ENCODE peak calls at places on chromosomes 7 and 10, in six cellular contexts. U, H, K, F, T and R are unnamed samples.

GRCh38 chr10:113347508-113347907 is 205.3 kb upstream of the HABP2 start:
- DNase-seq in U (no peak), H (no peak), K (no peak), F (peak; percentile 63), T (no peak), R (no peak)

GRCh38 chr7:50957855-50958254 is 175.2 kb upstream of the GRB10 start:
- DNase-seq in U (no peak), H (no peak), K (no peak), F (no peak), T (no peak), R (no peak)

GRCh38 chr7:75575488-75576112 is 83.5 kb downstream of the SPDYE5 start:
- DNase-seq in U (no peak), H (no peak), K (no peak), F (no peak), T (no peak), R (no peak)

GRCh38 chr7:146115665-146116451 is 743 bp upstream of the CNTNAP2 start:
- DNase-seq in U (no peak), H (peak; percentile 52), K (peak; percentile 52), F (peak; percentile 15), T (no peak), R (no peak)

GRCh38 chr7:127683776-127684681 is 32.0 kb downstream of the SND1 start:
- DNase-seq in U (no peak), H (no peak), K (no peak), F (no peak), T (no peak), R (no peak)

GRCh38 chr10:62647375-62648092 is 157.0 kb upstream of the ADO start:
- DNase-seq in U (no peak), H (no peak), K (no peak), F (no peak), T (no peak), R (no peak)

GRCh38 chr10:70337201-70337651 is 45.2 kb downstream of the LRRC20 start:
- DNase-seq in U (no peak), H (no peak), K (no peak), F (no peak), T (no peak), R (no peak)

GRCh38 chr7:94323872-94324271 is 70.8 kb upstream of the COL1A2 start:
- DNase-seq in U (no peak), H (no peak), K (no peak), F (no peak), T (no peak), R (no peak)

GRCh38 chr7:119842786-119843185 is 430.2 kb upstream of the KCND2 start:
- DNase-seq in U (no peak), H (no peak), K (no peak), F (no peak), T (no peak), R (no peak)

GRCh38 chr10:112875474-112876267 is 74.4 kb upstream of the TCF7L2 start:
- DNase-seq in U (no peak), H (peak; percentile 43), K (no peak), F (no peak), T (no peak), R (peak; percentile 76)

GRCh38 chr7:47601119-47601880 is 19.4 kb upstream of the TNS3 start:
- DNase-seq in U (peak; percentile 76), H (no peak), K (no peak), F (no peak), T (no peak), R (no peak)

GRCh38 chr7:120041798-120042197 is 231.2 kb upstream of the KCND2 start:
- DNase-seq in U (no peak), H (no peak), K (no peak), F (no peak), T (no peak), R (no peak)

GRCh38 chr7:84837405-84837804 is 349.5 kb downstream of the SEMA3D start:
- DNase-seq in U (no peak), H (no peak), K (no peak), F (no peak), T (no peak), R (no peak)

GRCh38 chr7:24756545-24756988 is 697 bp downstream of the GSDME start:
- DNase-seq in U (no peak), H (no peak), K (no peak), F (no peak), T (no peak), R (peak; percentile 54)

GRCh38 chr10:78028438-78029293 is 649 bp downstream of the POLR3A start:
- DNase-seq in U (no peak), H (peak; percentile 41), K (no peak), F (no peak), T (no peak), R (peak; percentile 62)

GRCh38 chr10:60429084-60429849 is 39.6 kb upstream of the ANK3 start:
- DNase-seq in U (no peak), H (no peak), K (no peak), F (no peak), T (no peak), R (no peak)

GRCh38 chr7:31493714-31494181 is 20.1 kb upstream of the ITPRID1 start:
- DNase-seq in U (peak; percentile 49), H (no peak), K (no peak), F (no peak), T (no peak), R (no peak)

GRCh38 chr7:149624006-149624405 is 126.4 kb upstream of the ZNF746 start:
- DNase-seq in U (no peak), H (peak; percentile 48), K (peak; percentile 58), F (no peak), T (no peak), R (peak; percentile 51)

GRCh38 chr7:29811597-29811996 is 5.3 kb downstream of the WIPF3 start:
- DNase-seq in U (no peak), H (no peak), K (no peak), F (no peak), T (no peak), R (no peak)

GRCh38 chr7:128886391-128887168 is 23.9 kb downstream of the ATP6V1F start:
- DNase-seq in U (no peak), H (no peak), K (no peak), F (no peak), T (no peak), R (peak; percentile 51)

GRCh38 chr7:158702196-158702595 is 2.4 kb downstream of the NCAPG2 start:
- DNase-seq in U (no peak), H (no peak), K (no peak), F (no peak), T (no peak), R (no peak)

GRCh38 chr10:33154590-33154989 is 179.9 kb downstream of the NRP1 start:
- DNase-seq in U (no peak), H (no peak), K (no peak), F (no peak), T (no peak), R (no peak)

GRCh38 chr7:20562461-20562860 is 53.0 kb upstream of the ABCB5 start:
- DNase-seq in U (no peak), H (no peak), K (no peak), F (no peak), T (no peak), R (no peak)

GRCh38 chr10:87861566-87861952 is 1.8 kb downstream of the KLLN start:
- DNase-seq in U (no peak), H (peak; percentile 86), K (peak; percentile 86), F (peak; percentile 91), T (peak; percentile 67), R (peak; percentile 89)

GRCh38 chr10:11875499-11876281 is 52.5 kb downstream of the PROSER2 start:
- DNase-seq in U (peak; percentile 87), H (peak; percentile 86), K (peak; percentile 93), F (peak; percentile 91), T (peak; percentile 84), R (peak; percentile 85)

GRCh38 chr7:151249034-151249731 is 689 bp upstream of the SMARCD3 start:
- DNase-seq in U (no peak), H (no peak), K (peak; percentile 79), F (peak; percentile 34), T (no peak), R (peak; percentile 84)
- H3K4me3 ChIP-seq in U (peak overlapping the region; percentile 27), H (peak overlapping the region; percentile 49), K (peak overlapping the region; percentile 62), F (peak overlapping the region; percentile 52), T (peak overlapping the region; percentile 58), R (peak overlapping the region; percentile 60)

DNA sequence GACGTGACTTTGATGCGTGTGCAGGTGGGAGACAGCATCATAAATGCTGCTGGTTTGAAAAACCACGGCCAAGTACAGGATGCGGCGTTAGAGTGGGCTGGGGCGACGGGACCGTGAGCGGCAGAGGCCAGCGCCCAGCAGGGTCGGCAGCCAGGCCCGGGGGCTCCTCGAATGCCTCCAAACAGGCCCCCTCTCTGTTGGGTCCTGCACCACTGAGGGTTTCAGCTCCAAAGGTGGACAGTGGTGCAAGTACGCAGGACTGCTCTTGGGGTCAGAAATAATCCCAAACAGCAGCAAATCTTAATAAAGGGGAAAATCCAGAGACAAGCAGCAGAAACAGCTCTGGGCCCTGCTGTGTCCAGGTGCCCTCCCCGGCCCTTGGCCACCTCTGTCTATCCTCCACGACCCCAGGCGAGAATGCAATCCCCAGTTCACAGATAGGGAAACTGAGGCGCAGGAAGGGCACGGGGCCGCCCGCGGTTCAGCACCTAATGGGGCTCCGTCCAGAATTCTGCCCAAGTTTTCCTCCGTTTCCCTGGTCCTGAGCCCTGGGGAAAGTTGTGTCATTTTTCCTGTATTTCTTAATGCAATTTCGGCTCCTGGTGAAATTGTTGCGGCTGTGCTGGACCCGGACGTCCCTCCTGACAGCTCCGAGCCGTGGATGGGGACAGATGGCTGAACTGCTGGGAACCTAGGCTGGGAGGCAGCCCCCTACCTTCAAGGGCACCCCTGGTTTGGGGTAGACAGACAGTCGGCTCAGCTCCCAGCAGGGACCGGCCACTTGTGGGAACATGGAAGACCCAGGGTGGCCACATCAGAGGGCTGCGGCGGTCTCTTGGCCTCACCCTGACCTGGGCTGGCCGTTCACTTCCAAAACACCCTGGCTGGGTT is 97.4 kb downstream of the FOXL3 start:
- DNase-seq in U (no peak), H (no peak), K (peak; percentile 36), F (no peak), T (peak; percentile 50), R (peak; percentile 72)
- H3K27ac ChIP-seq in U (no peak overlapping the region), H (no peak overlapping the region), K (no peak overlapping the region), F (no peak overlapping the region), T (no peak overlapping the region), R (no peak overlapping the region)

GRCh38 chr7:132202541-132202940 is 373.7 kb downstream of the PLXNA4 start:
- DNase-seq in U (no peak), H (no peak), K (no peak), F (no peak), T (no peak), R (no peak)
- H3K4me3 ChIP-seq in U (no peak overlapping the region), H (no peak overlapping the region), K (no peak overlapping the region), F (no peak overlapping the region), T (no peak overlapping the region), R (no peak overlapping the region)

GRCh38 chr7:152312316-152312715 is 123.5 kb downstream of the KMT2C start:
- DNase-seq in U (no peak), H (no peak), K (no peak), F (no peak), T (no peak), R (no peak)

GRCh38 chr7:152313217-152313616 is 122.6 kb downstream of the KMT2C start:
- DNase-seq in U (no peak), H (no peak), K (no peak), F (no peak), T (no peak), R (no peak)

GRCh38 chr7:152313879-152314604 is 121.8 kb downstream of the KMT2C start:
- DNase-seq in U (peak; percentile 77), H (no peak), K (no peak), F (peak; percentile 12), T (no peak), R (no peak)

DNA sequence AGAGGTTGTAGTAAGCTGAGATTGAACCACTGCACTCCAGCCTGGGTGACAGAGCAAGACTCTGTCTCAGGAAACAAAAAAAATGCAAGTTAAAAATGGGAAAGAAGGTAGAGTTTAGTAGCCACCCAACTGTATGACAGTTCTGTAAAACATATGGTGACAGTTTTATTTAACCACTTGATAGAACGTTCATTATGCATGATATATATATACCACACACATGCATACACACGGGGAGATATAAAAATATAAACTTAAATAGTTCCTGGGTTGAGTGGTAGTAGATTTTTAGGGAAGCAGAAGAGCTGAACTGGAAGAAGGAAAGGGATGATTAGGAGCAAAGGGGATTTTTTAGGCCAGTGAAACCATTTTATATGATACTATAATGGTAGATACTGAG is 120.0 kb downstream of the KMT2C start:
- DNase-seq in U (no peak), H (no peak), K (no peak), F (no peak), T (no peak), R (no peak)
- H3K27ac ChIP-seq in U (no peak overlapping the region), H (no peak overlapping the region), K (no peak overlapping the region), F (no peak overlapping the region), T (no peak overlapping the region), R (no peak overlapping the region)